ENCODE peak calls at places on chromosomes 12 and 14, in four cellular contexts. One of them, this sample, is unnamed.

GRCh38 chr14:104822821-104823615 is 22.1 kb downstream of the ZBTB42 start:
- DNase-seq in activated T-cell treated with anti-CD3 and anti-CD28 coated beads for 4 hours: no peak
- DNase-seq in non-pigmented ciliary epithelial cell: no peak
- DNase-seq in cardiac muscle cell: no peak
- DNase-seq in this sample: peak

GRCh38 chr14:105144666-105145380 is 23.8 kb downstream of the JAG2 start:
- DNase-seq in non-pigmented ciliary epithelial cell: no peak
- DNase-seq in activated T-cell treated with anti-CD3 and anti-CD28 coated beads for 4 hours: no peak
- DNase-seq in cardiac muscle cell: no peak
- DNase-seq in this sample: no peak

GRCh38 chr14:78278464-78278863 is 108.3 kb downstream of the NRXN3 start:
- DNase-seq in non-pigmented ciliary epithelial cell: no peak
- DNase-seq in activated T-cell treated with anti-CD3 and anti-CD28 coated beads for 4 hours: no peak
- DNase-seq in cardiac muscle cell: no peak
- DNase-seq in this sample: no peak

GRCh38 chr14:59274991-59275391 is 86.5 kb downstream of the DAAM1 start:
- DNase-seq in activated T-cell treated with anti-CD3 and anti-CD28 coated beads for 4 hours: no peak
- DNase-seq in cardiac muscle cell: no peak
- DNase-seq in non-pigmented ciliary epithelial cell: no peak
- DNase-seq in this sample: no peak

GRCh38 chr12:3418609-3419469 is 72.2 kb upstream of the PRMT8 start:
- DNase-seq in non-pigmented ciliary epithelial cell: no peak
- DNase-seq in activated T-cell treated with anti-CD3 and anti-CD28 coated beads for 4 hours: no peak
- DNase-seq in cardiac muscle cell: no peak
- DNase-seq in this sample: no peak

GRCh38 chr14:103803661-103804060 is 43.7 kb downstream of the PPP1R13B start:
- DNase-seq in cardiac muscle cell: peak
- DNase-seq in activated T-cell treated with anti-CD3 and anti-CD28 coated beads for 4 hours: no peak
- DNase-seq in non-pigmented ciliary epithelial cell: peak
- DNase-seq in this sample: no peak

GRCh38 chr12:16950041-16950677 is 344.2 kb upstream of the LMO3 start:
- DNase-seq in cardiac muscle cell: no peak
- DNase-seq in non-pigmented ciliary epithelial cell: no peak
- DNase-seq in activated T-cell treated with anti-CD3 and anti-CD28 coated beads for 4 hours: no peak
- DNase-seq in this sample: no peak

GRCh38 chr12:104057771-104058197 is 6.5 kb upstream of the HCFC2 start:
- DNase-seq in cardiac muscle cell: peak
- DNase-seq in non-pigmented ciliary epithelial cell: no peak
- DNase-seq in activated T-cell treated with anti-CD3 and anti-CD28 coated beads for 4 hours: no peak
- DNase-seq in this sample: no peak

GRCh38 chr12:93766802-93767523 is 89.8 kb downstream of the CRADD start:
- DNase-seq in cardiac muscle cell: peak
- DNase-seq in activated T-cell treated with anti-CD3 and anti-CD28 coated beads for 4 hours: peak
- DNase-seq in non-pigmented ciliary epithelial cell: no peak
- DNase-seq in this sample: no peak

GRCh38 chr14:104132981-104133380 is 5.4 kb upstream of the KIF26A start:
- DNase-seq in cardiac muscle cell: no peak
- DNase-seq in non-pigmented ciliary epithelial cell: no peak
- DNase-seq in activated T-cell treated with anti-CD3 and anti-CD28 coated beads for 4 hours: no peak
- DNase-seq in this sample: no peak

GRCh38 chr12:22018860-22019259 is 27.2 kb upstream of the CMAS start:
- DNase-seq in non-pigmented ciliary epithelial cell: no peak
- DNase-seq in cardiac muscle cell: peak
- DNase-seq in activated T-cell treated with anti-CD3 and anti-CD28 coated beads for 4 hours: no peak
- DNase-seq in this sample: no peak

GRCh38 chr12:51984657-51985056 is 22.1 kb upstream of the TAMALIN start:
- DNase-seq in cardiac muscle cell: no peak
- DNase-seq in activated T-cell treated with anti-CD3 and anti-CD28 coated beads for 4 hours: no peak
- DNase-seq in non-pigmented ciliary epithelial cell: no peak
- DNase-seq in this sample: peak

GRCh38 chr12:111298583-111299436 is 70.1 kb downstream of the PHETA1 start:
- DNase-seq in cardiac muscle cell: peak
- DNase-seq in non-pigmented ciliary epithelial cell: no peak
- DNase-seq in activated T-cell treated with anti-CD3 and anti-CD28 coated beads for 4 hours: peak
- DNase-seq in this sample: no peak

GRCh38 chr14:100950024-100950423 is 46.5 kb upstream of the RTL1 start:
- DNase-seq in activated T-cell treated with anti-CD3 and anti-CD28 coated beads for 4 hours: no peak
- DNase-seq in non-pigmented ciliary epithelial cell: no peak
- DNase-seq in cardiac muscle cell: no peak
- DNase-seq in this sample: no peak

GRCh38 chr12:16076553-16076952 is 165.4 kb downstream of the DERA start:
- DNase-seq in activated T-cell treated with anti-CD3 and anti-CD28 coated beads for 4 hours: no peak
- DNase-seq in non-pigmented ciliary epithelial cell: no peak
- DNase-seq in cardiac muscle cell: peak
- DNase-seq in this sample: no peak

This sample was measured in cardiac septum.